ENCODE peak calls at places on chromosomes 3 and 15, in eight cellular contexts. E is body of pancreas, Y is IMR-90, W is cardiac muscle cell, I is AG04450, X is tibial nerve, K is fibroblast of mammary gland, S is AG04449. N is an unnamed sample.
A peak's percentile ranks its signal among the peaks of the same experiment; 100 is the strongest.

GRCh38 chr15:57747206-57747605 is 40.7 kb downstream of the POLR2M start:
- DNase-seq in E (no peak), I (no peak), X (no peak), K (peak; percentile 27), W (no peak), S (no peak), Y (no peak), N (peak; percentile 49)

GRCh38 chr3:177336841-177337430 is 139.7 kb upstream of the TBL1XR1 start:
- DNase-seq in E (no peak), W (no peak), S (no peak), K (peak; percentile 51), Y (peak; percentile 27), I (no peak), X (no peak), N (peak; percentile 10)

GRCh38 chr3:100902572-100902971 is 90.6 kb downstream of the ABI3BP start:
- DNase-seq in S (peak; percentile 37), K (peak; percentile 96), E (no peak), Y (peak; percentile 22), W (no peak), I (no peak), X (no peak), N (peak; percentile 55)

GRCh38 chr3:53254190-53254809 is 1.5 kb downstream of the TKT start:
- DNase-seq in W (peak; percentile 30), S (no peak), K (peak; percentile 21), E (peak; percentile 71), X (no peak), I (no peak), Y (no peak), N (no peak)

GRCh38 chr3:72255191-72255590 is 470.2 kb upstream of the PROK2 start:
- DNase-seq in K (peak; percentile 31), S (no peak), E (peak; percentile 40), W (peak; percentile 72), Y (no peak), X (no peak), I (no peak), N (no peak)

GRCh38 chr3:11600501-11601282 is 43.0 kb downstream of the VGLL4 start:
- DNase-seq in I (peak; percentile 98), E (peak; percentile 61), K (peak; percentile 99), Y (peak; percentile 100), S (peak; percentile 99), W (peak; percentile 82), X (peak; percentile 44), N (peak; percentile 99)

GRCh38 chr3:113238503-113238902 is 27.1 kb downstream of the BOC start:
- DNase-seq in K (no peak), S (no peak), I (no peak), X (no peak), Y (no peak), E (no peak), W (no peak), N (no peak)

GRCh38 chr3:112761062-112761638 is 85.5 kb downstream of the CD200R1L start:
- DNase-seq in W (no peak), E (no peak), S (no peak), X (no peak), Y (peak; percentile 87), I (peak; percentile 32), K (peak; percentile 66), N (no peak)

GRCh38 chr15:70088887-70089691 is 8.6 kb downstream of the TLE3 start:
- DNase-seq in E (no peak), K (peak; percentile 82), X (no peak), S (no peak), Y (peak; percentile 71), W (peak; percentile 93), I (no peak), N (peak; percentile 80)

GRCh38 chr3:58531956-58532355 is 5.0 kb downstream of the ACOX2 start:
- DNase-seq in E (no peak), I (no peak), Y (no peak), X (no peak), K (peak; percentile 37), S (no peak), W (no peak), N (no peak)

GRCh38 chr3:123159926-123160635 is 41.7 kb upstream of the SEC22A start:
- DNase-seq in X (no peak), W (no peak), E (no peak), I (no peak), K (peak; percentile 80), Y (peak; percentile 62), S (no peak), N (peak; percentile 14)

GRCh38 chr3:154132777-154133375 is 11.7 kb downstream of the ARHGEF26 start:
- DNase-seq in W (no peak), S (no peak), E (no peak), X (no peak), I (no peak), Y (peak; percentile 11), K (peak; percentile 17), N (peak; percentile 83)

GRCh38 chr15:31304736-31305365 is 21.8 kb upstream of the KLF13 start:
- DNase-seq in I (no peak), S (no peak), X (no peak), W (no peak), Y (no peak), E (no peak), K (no peak), N (no peak)

GRCh38 chr3:31066999-31067398 is 172.5 kb upstream of the GADL1 start:
- DNase-seq in I (peak; percentile 89), S (peak; percentile 79), X (no peak), K (peak; percentile 99), Y (peak; percentile 97), W (no peak), E (no peak), N (peak; percentile 86)

GRCh38 chr3:156554842-156555687 is at the start of gene SSR3:
- DNase-seq in K (peak; percentile 99), Y (peak; percentile 100), I (peak; percentile 99), E (peak; percentile 99), W (peak; percentile 99), X (peak; percentile 98), S (peak; percentile 97), N (peak; percentile 100)

GRCh38 chr3:58539636-58540035 is 2.6 kb upstream of the ACOX2 start:
- DNase-seq in E (no peak), X (no peak), W (no peak), I (no peak), Y (peak; percentile 19), K (no peak), S (no peak), N (no peak)

GRCh38 chr15:85976986-85977385 is 102.7 kb upstream of the AGBL1 start:
- DNase-seq in S (peak; percentile 0), E (no peak), X (no peak), I (no peak), W (no peak), K (peak; percentile 0), Y (no peak), N (no peak)

GRCh38 chr3:123138819-123139517 is 62.8 kb upstream of the SEC22A start:
- DNase-seq in I (no peak), E (no peak), Y (no peak), K (peak; percentile 50), X (no peak), S (peak; percentile 19), W (no peak), N (peak; percentile 48)

GRCh38 chr3:140164156-140164555 is 229.2 kb downstream of the CLSTN2 start:
- DNase-seq in W (no peak), S (no peak), I (no peak), X (no peak), E (no peak), K (no peak), Y (no peak), N (no peak)

GRCh38 chr3:32968367-32969087 is 17.1 kb downstream of the CCR4 start:
- DNase-seq in Y (no peak), X (no peak), S (no peak), E (no peak), K (no peak), W (no peak), I (no peak), N (no peak)
- TF ChIP-seq CTCF in Y (no peak), X (no peak), S (no peak), E (no peak), K (no peak), W (no peak), I (no peak), N (no peak)

GRCh38 chr15:73683624-73684536 is at the start of gene CD276:
- DNase-seq in Y (peak; percentile 64), I (no peak), W (peak; percentile 91), X (peak; percentile 40), S (no peak), E (peak; percentile 89), K (peak; percentile 72), N (peak; percentile 81)

GRCh38 chr15:73683257-73683623 is 943 bp upstream of the CD276 start:
- DNase-seq in S (no peak), E (no peak), Y (no peak), I (no peak), K (no peak), X (no peak), W (no peak), N (no peak)

GRCh38 chr15:73685981-73686380 is 1.8 kb downstream of the CD276 start:
- DNase-seq in I (no peak), X (no peak), Y (no peak), E (no peak), W (no peak), K (peak; percentile 62), S (no peak), N (peak; percentile 58)

GRCh38 chr15:73686781-73687256 is 2.6 kb downstream of the CD276 start:
- DNase-seq in W (no peak), E (no peak), K (peak; percentile 99), S (no peak), I (peak; percentile 65), Y (peak; percentile 97), X (no peak), N (peak; percentile 94)

DNA sequence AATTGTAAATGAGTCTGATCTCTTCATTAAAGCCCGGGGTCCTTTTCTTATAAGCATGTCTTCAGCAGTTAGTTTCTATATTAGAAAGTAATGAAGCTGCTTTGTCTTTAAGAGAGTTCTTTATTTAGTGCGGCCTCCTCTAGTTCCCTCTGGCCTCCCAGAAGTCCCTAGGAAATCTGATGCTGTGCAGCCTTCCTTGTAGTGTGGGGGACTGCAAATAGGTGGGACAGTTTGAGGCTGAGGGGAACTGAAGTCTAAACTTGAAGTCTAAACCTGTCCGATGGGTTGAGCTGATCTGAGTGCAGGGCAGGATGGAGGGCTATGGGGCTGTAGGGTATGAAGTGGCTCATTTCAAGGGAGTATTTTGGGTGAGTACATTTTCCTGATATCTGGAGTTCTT is 1.4 kb downstream of the CD276 start:
- DNase-seq in I (no peak), K (peak; percentile 40), X (no peak), Y (peak; percentile 20), E (no peak), S (no peak), W (peak; percentile 45), N (peak; percentile 44)
- H3K4me3 ChIP-seq in I (peak overlapping the region; percentile 84), K (peak overlapping the region; percentile 88), X (no peak overlapping the region), Y (peak overlapping the region; percentile 98), E (no peak overlapping the region), S (peak overlapping the region; percentile 85), W (peak overlapping the region; percentile 82), N (peak overlapping the region; percentile 87)

GRCh38 chr15:37926136-37926535 is 8.3 kb upstream of the TMCO5A start:
- DNase-seq in X (no peak), Y (no peak), K (no peak), E (no peak), S (no peak), I (no peak), W (no peak), N (no peak)
- TF ChIP-seq CTCF in X (no peak), Y (no peak), K (no peak), E (no peak), S (no peak), I (no peak), W (no peak), N (no peak)

GRCh38 chr3:142224482-142225072 is 808 bp downstream of the GK5 start:
- DNase-seq in K (no peak), S (no peak), W (no peak), I (no peak), X (no peak), Y (no peak), E (no peak), N (peak; percentile 13)
- H3K4me3 ChIP-seq in K (peak overlapping the region; percentile 81), S (peak overlapping the region; percentile 88), W (peak overlapping the region; percentile 71), I (peak overlapping the region; percentile 93), X (peak overlapping the region; percentile 86), Y (peak overlapping the region; percentile 97), E (peak overlapping the region; percentile 74), N (peak overlapping the region; percentile 87)

N was measured in fibroblast of villous mesenchyme.